ENCODE peak calls at places on chromosomes 13 and 19, in four cellular contexts. One of them, this sample, is unnamed.

GRCh38 chr19:44476559-44477408 is 23.5 kb downstream of the ZNF180 start:
- DNase-seq in NCI-H1105: peak; percentile 29
- DNase-seq in keratinocyte: no peak
- DNase-seq in C1 segment of cervical spinal cord: no peak
- DNase-seq in this sample: no peak

GRCh38 chr19:912181-913079 is 589 bp downstream of the R3HDM4 start:
- DNase-seq in NCI-H1105: no peak
- DNase-seq in keratinocyte: no peak
- DNase-seq in C1 segment of cervical spinal cord: no peak
- DNase-seq in this sample: no peak

GRCh38 chr13:54226866-54227265 is 1198.3 kb downstream of the OLFM4 start:
- DNase-seq in NCI-H1105: no peak
- DNase-seq in keratinocyte: no peak
- DNase-seq in C1 segment of cervical spinal cord: no peak
- DNase-seq in this sample: no peak

GRCh38 chr13:59641758-59642157 is 522.0 kb downstream of the DIAPH3 start:
- DNase-seq in NCI-H1105: no peak
- DNase-seq in keratinocyte: no peak
- DNase-seq in C1 segment of cervical spinal cord: no peak
- DNase-seq in this sample: no peak

GRCh38 chr19:49340069-49340864 is 5.1 kb downstream of the CD37 start:
- DNase-seq in NCI-H1105: peak; percentile 72
- DNase-seq in keratinocyte: no peak
- DNase-seq in C1 segment of cervical spinal cord: no peak
- DNase-seq in this sample: no peak

GRCh38 chr19:15199652-15200574 is 882 bp downstream of the NOTCH3 start:
- DNase-seq in NCI-H1105: peak; percentile 20
- DNase-seq in keratinocyte: no peak
- DNase-seq in C1 segment of cervical spinal cord: no peak
- DNase-seq in this sample: no peak

GRCh38 chr19:49570997-49571676 is 9.2 kb downstream of the NOSIP start:
- DNase-seq in NCI-H1105: no peak
- DNase-seq in keratinocyte: no peak
- DNase-seq in C1 segment of cervical spinal cord: no peak
- DNase-seq in this sample: no peak

GRCh38 chr13:99892189-99892588 is 79.4 kb downstream of the ZIC5 start:
- DNase-seq in NCI-H1105: no peak
- DNase-seq in keratinocyte: no peak
- DNase-seq in C1 segment of cervical spinal cord: no peak
- DNase-seq in this sample: peak; percentile 39

GRCh38 chr19:17802137-17802858 is 7.4 kb downstream of the B3GNT3 start:
- DNase-seq in NCI-H1105: no peak
- DNase-seq in keratinocyte: no peak
- DNase-seq in C1 segment of cervical spinal cord: no peak
- DNase-seq in this sample: no peak

GRCh38 chr13:109211616-109212015 is 574.8 kb downstream of the IRS2 start:
- DNase-seq in NCI-H1105: no peak
- DNase-seq in keratinocyte: no peak
- DNase-seq in C1 segment of cervical spinal cord: no peak
- DNase-seq in this sample: no peak

GRCh38 chr13:110396913-110397379 is 89.9 kb downstream of the COL4A2 start:
- DNase-seq in NCI-H1105: no peak
- DNase-seq in keratinocyte: no peak
- DNase-seq in C1 segment of cervical spinal cord: no peak
- DNase-seq in this sample: no peak

GRCh38 chr19:40717325-40717879 is 490 bp downstream of the ITPKC start:
- DNase-seq in NCI-H1105: no peak
- DNase-seq in keratinocyte: no peak
- DNase-seq in C1 segment of cervical spinal cord: no peak
- DNase-seq in this sample: no peak

GRCh38 chr13:106277483-106278154 is 257.8 kb downstream of the EFNB2 start:
- DNase-seq in NCI-H1105: no peak
- DNase-seq in keratinocyte: no peak
- DNase-seq in C1 segment of cervical spinal cord: no peak
- DNase-seq in this sample: no peak

GRCh38 chr13:71864094-71864980 is 2.7 kb downstream of the DACH1 start:
- DNase-seq in NCI-H1105: no peak
- DNase-seq in keratinocyte: no peak
- DNase-seq in C1 segment of cervical spinal cord: no peak
- DNase-seq in this sample: peak; percentile 26

GRCh38 chr19:39824143-39825092 is 9.5 kb downstream of the DYRK1B start:
- DNase-seq in NCI-H1105: peak; percentile 96
- DNase-seq in keratinocyte: peak; percentile 50
- DNase-seq in C1 segment of cervical spinal cord: peak; percentile 42
- DNase-seq in this sample: peak; percentile 93

GRCh38 chr13:26019881-26020535 is 31.8 kb downstream of the SHISA2 start:
- DNase-seq in NCI-H1105: no peak
- DNase-seq in keratinocyte: no peak
- DNase-seq in C1 segment of cervical spinal cord: no peak
- DNase-seq in this sample: no peak

GRCh38 chr19:48400018-48400742 is 6.7 kb downstream of the GRIN2D start:
- DNase-seq in NCI-H1105: no peak
- DNase-seq in keratinocyte: no peak
- DNase-seq in C1 segment of cervical spinal cord: no peak
- DNase-seq in this sample: peak; percentile 82

GRCh38 chr13:75637101-75637774 is 1.1 kb downstream of the LMO7 start:
- DNase-seq in NCI-H1105: no peak
- DNase-seq in keratinocyte: no peak
- DNase-seq in C1 segment of cervical spinal cord: no peak
- DNase-seq in this sample: no peak

GRCh38 chr19:43331435-43332010 is 22.0 kb upstream of the CD177 start:
- DNase-seq in NCI-H1105: no peak
- DNase-seq in keratinocyte: no peak
- DNase-seq in C1 segment of cervical spinal cord: no peak
- DNase-seq in this sample: no peak

GRCh38 chr13:111929036-111929616 is 137.8 kb upstream of the SOX1 start:
- DNase-seq in NCI-H1105: no peak
- DNase-seq in keratinocyte: no peak
- DNase-seq in C1 segment of cervical spinal cord: no peak
- DNase-seq in this sample: peak; percentile 54

GRCh38 chr19:27672309-27673047 is 1540.5 kb downstream of the UQCRFS1 start:
- DNase-seq in NCI-H1105: no peak
- DNase-seq in keratinocyte: no peak
- DNase-seq in C1 segment of cervical spinal cord: no peak
- DNase-seq in this sample: no peak

GRCh38 chr13:78192721-78193120 is 274.1 kb upstream of the EDNRB start:
- DNase-seq in NCI-H1105: no peak
- DNase-seq in keratinocyte: no peak
- DNase-seq in C1 segment of cervical spinal cord: no peak
- DNase-seq in this sample: no peak

GRCh38 chr13:20461860-20462532 is 63.7 kb downstream of the CRYL1 start:
- DNase-seq in NCI-H1105: no peak
- DNase-seq in keratinocyte: no peak
- DNase-seq in C1 segment of cervical spinal cord: no peak
- DNase-seq in this sample: no peak

GRCh38 chr13:42930136-42930535 is 61.9 kb downstream of the EPSTI1 start:
- DNase-seq in NCI-H1105: no peak
- DNase-seq in keratinocyte: no peak
- DNase-seq in C1 segment of cervical spinal cord: no peak
- DNase-seq in this sample: no peak

GRCh38 chr13:96984061-96984508 is 10.2 kb downstream of the OXGR1 start:
- DNase-seq in NCI-H1105: no peak
- DNase-seq in keratinocyte: no peak
- DNase-seq in C1 segment of cervical spinal cord: no peak
- DNase-seq in this sample: peak; percentile 69

GRCh38 chr19:48806518-48806817 is 4.4 kb downstream of the BCAT2 start:
- DNase-seq in NCI-H1105: no peak
- DNase-seq in keratinocyte: no peak
- DNase-seq in C1 segment of cervical spinal cord: no peak
- DNase-seq in this sample: no peak

GRCh38 chr13:98890920-98891319 is 86.9 kb downstream of the DOCK9 start:
- DNase-seq in NCI-H1105: no peak
- DNase-seq in keratinocyte: no peak
- DNase-seq in C1 segment of cervical spinal cord: no peak
- DNase-seq in this sample: no peak

GRCh38 chr19:15935167-15935702 is 906 bp upstream of the CYP4F11 start:
- DNase-seq in NCI-H1105: no peak
- DNase-seq in keratinocyte: no peak
- DNase-seq in C1 segment of cervical spinal cord: no peak
- DNase-seq in this sample: no peak

GRCh38 chr19:16328824-16329482 is 4.3 kb downstream of the KLF2 start:
- DNase-seq in NCI-H1105: no peak
- DNase-seq in keratinocyte: no peak
- DNase-seq in C1 segment of cervical spinal cord: no peak
- DNase-seq in this sample: no peak

GRCh38 chr13:96575423-96576320 is 418.6 kb downstream of the OXGR1 start:
- DNase-seq in NCI-H1105: no peak
- DNase-seq in keratinocyte: no peak
- DNase-seq in C1 segment of cervical spinal cord: no peak
- DNase-seq in this sample: no peak

GRCh38 chr13:110127986-110128511 is 178.9 kb downstream of the COL4A1 start:
- DNase-seq in NCI-H1105: no peak
- DNase-seq in keratinocyte: no peak
- DNase-seq in C1 segment of cervical spinal cord: no peak
- DNase-seq in this sample: no peak

GRCh38 chr19:42081584-42082258 is 5.8 kb downstream of the ZNF574 start:
- DNase-seq in NCI-H1105: no peak
- DNase-seq in keratinocyte: no peak
- DNase-seq in C1 segment of cervical spinal cord: no peak
- DNase-seq in this sample: no peak

GRCh38 chr13:44668707-44669106 is 92.6 kb upstream of the TSC22D1 start:
- DNase-seq in NCI-H1105: no peak
- DNase-seq in keratinocyte: no peak
- DNase-seq in C1 segment of cervical spinal cord: no peak
- DNase-seq in this sample: no peak

GRCh38 chr19:31113250-31113685 is 236.0 kb downstream of the TSHZ3 start:
- DNase-seq in NCI-H1105: no peak
- DNase-seq in keratinocyte: no peak
- DNase-seq in C1 segment of cervical spinal cord: no peak
- DNase-seq in this sample: no peak

GRCh38 chr13:92972751-92973150 is 253.9 kb upstream of the GPC6 start:
- DNase-seq in NCI-H1105: no peak
- DNase-seq in keratinocyte: no peak
- DNase-seq in C1 segment of cervical spinal cord: no peak
- DNase-seq in this sample: no peak

GRCh38 chr19:3366761-3367571 is 583 bp downstream of the NFIC start:
- DNase-seq in NCI-H1105: peak; percentile 33
- DNase-seq in keratinocyte: no peak
- DNase-seq in C1 segment of cervical spinal cord: no peak
- DNase-seq in this sample: peak; percentile 33

GRCh38 chr13:35818577-35819165 is 312.5 kb downstream of the DCLK1 start:
- DNase-seq in NCI-H1105: peak; percentile 3
- DNase-seq in keratinocyte: no peak
- DNase-seq in C1 segment of cervical spinal cord: no peak
- DNase-seq in this sample: no peak

GRCh38 chr19:58518261-58519086 is 1.1 kb downstream of the ZBTB45 start:
- DNase-seq in NCI-H1105: no peak
- DNase-seq in keratinocyte: no peak
- DNase-seq in C1 segment of cervical spinal cord: no peak
- DNase-seq in this sample: no peak